ENCODE peak calls at places on chromosomes 11 and 22, in four cellular contexts. T is natural killer cell, C is epithelial cell of esophagus, A is cardiac muscle cell. P is an unnamed sample.

GRCh38 chr11:73317373-73317772 is 9.3 kb downstream of the ARHGEF17 start:
- DNase-seq in T (no peak), C (no peak), A (no peak), P (no peak)

GRCh38 chr22:35630387-35630793 is 13.3 kb upstream of the MB start:
- DNase-seq in T (no peak), C (peak; percentile 51), A (peak; percentile 15), P (no peak)

GRCh38 chr22:50251472-50252054 is 498 bp upstream of the HDAC10 start:
- DNase-seq in T (peak; percentile 31), C (no peak), A (no peak), P (no peak)

GRCh38 chr11:10792385-10793068 is 16.2 kb downstream of the EIF4G2 start:
- DNase-seq in T (peak; percentile 82), C (peak; percentile 76), A (peak; percentile 94), P (peak; percentile 98)

GRCh38 chr22:46309526-46310085 is 12.9 kb downstream of the GTSE1 start:
- DNase-seq in T (no peak), C (no peak), A (no peak), P (no peak)

GRCh38 chr22:41925783-41926460 is 684 bp downstream of the TNFRSF13C start:
- DNase-seq in T (peak; percentile 76), C (peak; percentile 61), A (peak; percentile 71), P (peak; percentile 81)

GRCh38 chr11:29782447-29782846 is 234.4 kb downstream of the KCNA4 start:
- DNase-seq in T (no peak), C (no peak), A (no peak), P (no peak)

GRCh38 chr22:30809086-30809485 is 114.4 kb downstream of the OSBP2 start:
- DNase-seq in T (no peak), C (peak; percentile 64), A (no peak), P (no peak)

GRCh38 chr11:110491577-110492352 is 62.0 kb downstream of the FDX1 start:
- DNase-seq in T (no peak), C (no peak), A (no peak), P (no peak)

GRCh38 chr11:127789887-127790286 is 789.3 kb upstream of the KIRREL3 start:
- DNase-seq in T (no peak), C (peak; percentile 15), A (peak; percentile 52), P (peak; percentile 66)

GRCh38 chr11:46247090-46247489 is 30.4 kb upstream of the CREB3L1 start:
- DNase-seq in T (no peak), C (peak; percentile 40), A (no peak), P (no peak)

GRCh38 chr11:47412152-47412746 is 3.9 kb downstream of the SLC39A13 start:
- DNase-seq in T (peak; percentile 54), C (peak; percentile 36), A (peak; percentile 68), P (peak; percentile 83)

DNA sequence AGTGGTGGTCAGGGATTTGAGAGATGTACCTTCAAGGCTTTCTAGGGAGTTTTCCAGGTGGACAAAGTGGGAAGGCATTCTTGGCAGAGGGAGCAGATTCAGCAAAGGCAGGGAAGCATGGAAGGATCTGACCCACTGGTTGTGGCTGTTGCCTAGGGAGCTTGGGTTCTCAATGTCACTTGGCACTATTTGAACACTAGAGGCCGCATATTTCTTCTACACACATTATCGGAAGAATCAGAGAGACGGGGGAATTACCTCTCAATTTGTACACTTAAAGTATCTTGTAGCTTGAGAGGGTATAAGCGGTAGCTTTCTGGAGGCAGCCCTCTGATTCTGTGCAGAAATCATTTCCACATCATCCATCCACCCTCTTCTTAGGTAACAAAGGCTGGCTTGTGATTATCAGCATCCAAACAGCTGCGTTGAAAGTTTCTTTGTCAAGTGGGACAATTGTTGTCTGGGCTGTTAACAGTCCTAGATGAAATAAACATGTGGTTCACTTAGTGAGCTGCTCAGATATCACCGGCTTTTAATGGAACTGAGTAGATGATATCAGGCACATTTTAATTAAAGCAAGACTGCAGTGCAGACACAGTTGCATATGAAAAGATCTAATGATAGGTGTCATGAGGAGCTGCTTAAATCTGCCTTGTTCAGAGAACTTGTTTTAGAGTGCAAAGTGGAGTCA is 2.6 kb downstream of the NELL1 start:
- DNase-seq in T (no peak), C (peak; percentile 17), A (peak; percentile 43), P (no peak)
- TF ChIP-seq CTCF in T (no peak), C (peak; percentile 46), A (peak; percentile 28), P (no peak)

GRCh38 chr11:737366-737765 is 9.9 kb upstream of the TALDO1 start:
- DNase-seq in T (no peak), C (no peak), A (no peak), P (no peak)
- TF ChIP-seq CTCF in T (no peak), C (no peak), A (no peak), P (no peak)

GRCh38 chr11:65867284-65868071 is 5.1 kb downstream of the EFEMP2 start:
- DNase-seq in T (no peak), C (no peak), A (no peak), P (peak; percentile 63)

GRCh38 chr11:65870307-65870658 is 2.3 kb downstream of the EFEMP2 start:
- DNase-seq in T (no peak), C (no peak), A (no peak), P (no peak)

GRCh38 chr11:65869643-65870306 is 2.8 kb downstream of the EFEMP2 start:
- DNase-seq in T (no peak), C (no peak), A (no peak), P (no peak)

GRCh38 chr11:65868076-65868667 is 4.4 kb downstream of the EFEMP2 start:
- DNase-seq in T (no peak), C (no peak), A (no peak), P (no peak)

GRCh38 chr11:65868907-65869306 is 3.7 kb downstream of the EFEMP2 start:
- DNase-seq in T (no peak), C (no peak), A (no peak), P (no peak)
- TF ChIP-seq CTCF in T (no peak), C (no peak), A (no peak), P (no peak)

GRCh38 chr11:104333977-104334376 is 170.0 kb upstream of the PDGFD start:
- DNase-seq in T (no peak), C (peak; percentile 4), A (no peak), P (peak; percentile 26)

GRCh38 chr11:104339383-104339831 is 175.5 kb upstream of the PDGFD start:
- DNase-seq in T (no peak), C (no peak), A (no peak), P (no peak)

GRCh38 chr11:104337273-104337672 is 173.3 kb upstream of the PDGFD start:
- DNase-seq in T (no peak), C (peak; percentile 30), A (no peak), P (no peak)

GRCh38 chr11:104343578-104343977 is 179.6 kb upstream of the PDGFD start:
- DNase-seq in T (no peak), C (peak; percentile 36), A (peak; percentile 6), P (no peak)

DNA sequence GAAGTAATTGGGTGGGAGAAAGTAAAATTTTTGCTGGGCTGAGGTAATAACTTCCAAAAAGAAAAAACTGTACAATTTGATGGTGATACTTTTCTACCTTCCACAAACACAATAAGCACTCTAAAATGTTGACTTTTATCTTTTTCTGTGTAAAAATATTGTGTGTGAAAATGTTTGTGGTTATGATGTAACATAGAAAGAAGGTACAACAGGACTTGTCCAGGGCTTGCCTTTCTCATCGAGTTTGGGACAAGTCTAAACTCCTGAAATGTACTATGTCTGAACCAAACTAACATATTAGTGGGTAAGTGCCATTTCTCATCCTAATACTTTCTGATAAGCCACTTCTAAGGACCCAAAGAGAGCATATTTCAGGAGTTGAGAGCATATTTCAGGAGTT is 174.2 kb upstream of the PDGFD start:
- DNase-seq in T (no peak), C (peak; percentile 57), A (no peak), P (no peak)
- TF ChIP-seq CTCF in T (no peak), C (no peak), A (no peak), P (no peak)

GRCh38 chr11:74612877-74613276 is 20.5 kb downstream of the POLD3 start:
- DNase-seq in T (no peak), C (no peak), A (no peak), P (no peak)

GRCh38 chr11:74615988-74616387 is 23.6 kb downstream of the POLD3 start:
- DNase-seq in T (no peak), C (no peak), A (no peak), P (no peak)

GRCh38 chr11:74615311-74615710 is 22.9 kb downstream of the POLD3 start:
- DNase-seq in T (no peak), C (no peak), A (no peak), P (no peak)

DNA sequence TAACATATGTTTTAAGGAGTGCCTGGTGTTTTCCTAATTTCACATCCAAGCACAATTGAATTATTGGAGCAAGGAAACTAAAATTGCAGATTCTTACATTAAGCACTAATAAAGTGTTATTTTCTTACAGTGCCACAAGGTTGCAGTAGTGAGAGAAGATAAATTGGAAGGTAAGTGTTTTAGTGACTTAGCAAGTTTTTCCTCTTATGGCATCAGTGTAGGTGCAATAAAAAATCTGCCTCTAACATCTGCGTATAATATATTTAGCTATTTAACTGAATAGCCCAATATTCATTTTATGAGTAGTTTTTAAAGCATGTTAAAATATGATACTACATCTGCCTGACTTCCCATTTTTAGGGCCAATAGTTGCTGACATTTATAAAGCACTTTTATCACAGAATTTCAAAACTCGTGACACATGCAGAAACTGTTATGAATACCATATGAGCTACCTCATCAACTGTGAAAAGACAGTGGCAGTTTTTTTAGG is 19.0 kb downstream of the POLD3 start:
- DNase-seq in T (no peak), C (peak; percentile 73), A (peak; percentile 18), P (no peak)
- TF ChIP-seq CTCF in T (no peak), C (peak; percentile 50), A (peak; percentile 53), P (peak; percentile 65)

GRCh38 chr22:44668190-44668885 is 33.7 kb upstream of the PRR5 start:
- DNase-seq in T (peak; percentile 59), C (no peak), A (peak; percentile 68), P (no peak)

GRCh38 chr22:44670220-44670983 is 31.6 kb upstream of the PRR5 start:
- DNase-seq in T (no peak), C (no peak), A (no peak), P (no peak)

GRCh38 chr22:44667829-44668189 is 34.2 kb upstream of the PRR5 start:
- DNase-seq in T (peak; percentile 81), C (no peak), A (no peak), P (no peak)

GRCh38 chr22:44669725-44670027 is 32.3 kb upstream of the PRR5 start:
- DNase-seq in T (no peak), C (peak; percentile 18), A (peak; percentile 47), P (no peak)

DNA sequence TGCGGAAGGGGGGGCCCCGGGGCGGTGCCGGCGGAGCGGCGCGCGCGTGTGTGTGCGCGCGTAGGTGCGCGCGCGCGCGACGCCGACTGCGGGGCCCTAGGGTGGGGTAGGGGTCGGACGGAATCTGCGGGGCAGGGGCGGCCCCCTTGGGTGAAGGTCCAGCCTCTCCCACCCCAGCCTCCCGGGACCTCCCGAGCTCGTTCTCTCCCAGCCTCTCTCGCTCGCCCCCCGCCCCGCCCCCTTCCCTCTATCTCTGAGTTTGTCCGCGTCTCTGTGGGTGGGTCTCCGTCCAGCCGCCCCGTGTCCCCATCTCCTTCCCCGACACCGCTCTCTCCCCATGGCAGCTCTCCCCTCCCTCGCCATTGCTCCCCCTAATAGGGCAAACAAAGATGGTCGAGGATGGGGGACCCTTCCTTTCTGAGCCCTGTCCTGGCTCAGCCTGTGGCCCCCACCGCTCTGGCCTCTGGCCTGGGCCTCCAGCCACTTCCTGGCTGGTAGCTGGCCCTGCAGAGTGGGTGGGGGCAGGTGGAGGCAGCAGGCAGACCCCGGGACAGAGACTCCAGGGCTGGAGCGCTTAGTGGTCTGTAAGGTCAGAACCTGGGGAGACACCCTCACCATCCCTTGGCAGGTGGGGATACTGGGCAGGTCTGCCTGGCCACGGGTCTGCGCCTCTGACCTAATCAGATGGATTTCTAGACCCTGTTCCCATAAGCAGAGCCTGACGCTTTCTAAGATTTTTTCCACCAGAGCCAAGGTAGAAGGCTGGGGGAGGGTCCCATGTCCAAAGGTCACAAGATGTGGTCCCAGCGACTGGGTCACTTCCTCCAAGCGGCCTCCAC is 32.9 kb upstream of the PRR5 start:
- DNase-seq in T (no peak), C (no peak), A (no peak), P (no peak)
- TF ChIP-seq CTCF in T (no peak), C (no peak), A (no peak), P (no peak)

GRCh38 chr11:67418476-67419281 is 3.2 kb downstream of the CARNS1 start:
- DNase-seq in T (no peak), C (no peak), A (no peak), P (no peak)
- TF ChIP-seq CTCF in T (no peak), C (no peak), A (no peak), P (no peak)

P was measured in glutamatergic neuron.